ENCODE peak calls at places on chromosome 6, in ten cellular contexts. Y, C, M, S, I, K, F, A, G and D are unnamed samples.

GRCh38 chr6:10033223-10033829 is 381.5 kb downstream of the TFAP2A start:
- DNase-seq in Y (no peak), C (no peak), M (no peak), S (no peak), I (peak), K (no peak), F (no peak), A (no peak), G (no peak), D (peak)

GRCh38 chr6:38554700-38555413 is 84.9 kb downstream of the BTBD9 start:
- DNase-seq in Y (no peak), C (no peak), M (no peak), S (no peak), I (peak), K (no peak), F (no peak), A (no peak), G (no peak), D (no peak)

GRCh38 chr6:157861814-157862213 is 38.8 kb downstream of the SNX9 start:
- DNase-seq in Y (no peak), C (no peak), M (no peak), S (no peak), I (no peak), K (no peak), F (no peak), A (no peak), G (no peak), D (no peak)

GRCh38 chr6:45132059-45132458 is 196.1 kb upstream of the RUNX2 start:
- DNase-seq in Y (no peak), C (no peak), M (no peak), S (no peak), I (no peak), K (no peak), F (no peak), A (no peak), G (no peak), D (no peak)

GRCh38 chr6:155181498-155181897 is 82.3 kb upstream of the CLDN20 start:
- DNase-seq in Y (no peak), C (no peak), M (no peak), S (no peak), I (no peak), K (no peak), F (no peak), A (no peak), G (no peak), D (no peak)

GRCh38 chr6:7189101-7189721 is 81.5 kb downstream of the RREB1 start:
- DNase-seq in Y (peak), C (no peak), M (no peak), S (no peak), I (no peak), K (no peak), F (no peak), A (no peak), G (no peak), D (no peak)

GRCh38 chr6:38179300-38179699 is 359.8 kb downstream of the ZFAND3 start:
- DNase-seq in Y (peak), C (no peak), M (no peak), S (no peak), I (no peak), K (no peak), F (peak), A (peak), G (peak), D (no peak)

GRCh38 chr6:25754508-25754907 is at the start of gene SLC17A4:
- DNase-seq in Y (no peak), C (no peak), M (no peak), S (no peak), I (no peak), K (no peak), F (no peak), A (no peak), G (no peak), D (no peak)

GRCh38 chr6:166672146-166672545 is 45.1 kb upstream of the RPS6KA2 start:
- DNase-seq in Y (no peak), C (no peak), M (no peak), S (no peak), I (no peak), K (no peak), F (no peak), A (no peak), G (no peak), D (no peak)

GRCh38 chr6:44655368-44656342 is 268.1 kb downstream of the CDC5L start:
- DNase-seq in Y (peak), C (peak), M (peak), S (peak), I (peak), K (peak), F (peak), A (peak), G (peak), D (peak)

GRCh38 chr6:97882755-97883154 is 599.7 kb upstream of the MMS22L start:
- DNase-seq in Y (no peak), C (no peak), M (no peak), S (no peak), I (no peak), K (no peak), F (no peak), A (no peak), G (no peak), D (no peak)

GRCh38 chr6:14635195-14635594 is 517.6 kb downstream of the CD83 start:
- DNase-seq in Y (no peak), C (no peak), M (no peak), S (peak), I (no peak), K (no peak), F (no peak), A (peak), G (no peak), D (no peak)

GRCh38 chr6:113277111-113277510 is 580.0 kb upstream of the MARCKS start:
- DNase-seq in Y (no peak), C (no peak), M (no peak), S (no peak), I (no peak), K (no peak), F (no peak), A (no peak), G (no peak), D (no peak)

GRCh38 chr6:157551041-157551832 is 170.2 kb downstream of the ZDHHC14 start:
- DNase-seq in Y (no peak), C (no peak), M (no peak), S (no peak), I (no peak), K (no peak), F (no peak), A (no peak), G (peak), D (no peak)

GRCh38 chr6:155123520-155123919 is 128.4 kb downstream of the TIAM2 start:
- DNase-seq in Y (no peak), C (no peak), M (no peak), S (no peak), I (no peak), K (no peak), F (no peak), A (no peak), G (no peak), D (no peak)

GRCh38 chr6:40950986-40951730 is 87.9 kb downstream of the UNC5CL start:
- DNase-seq in Y (no peak), C (no peak), M (no peak), S (no peak), I (no peak), K (no peak), F (no peak), A (no peak), G (no peak), D (no peak)

GRCh38 chr6:53735896-53736295 is 58.9 kb upstream of the LRRC1 start:
- DNase-seq in Y (no peak), C (no peak), M (no peak), S (peak), I (no peak), K (no peak), F (no peak), A (no peak), G (no peak), D (no peak)

GRCh38 chr6:20918868-20919267 is 384.6 kb downstream of the CDKAL1 start:
- DNase-seq in Y (no peak), C (no peak), M (no peak), S (no peak), I (no peak), K (no peak), F (no peak), A (no peak), G (no peak), D (no peak)

GRCh38 chr6:16049178-16049577 is 79.7 kb upstream of the MYLIP start:
- DNase-seq in Y (no peak), C (no peak), M (no peak), S (no peak), I (no peak), K (no peak), F (no peak), A (no peak), G (no peak), D (no peak)

GRCh38 chr6:170189236-170189635 is 101.6 kb downstream of the DLL1 start:
- DNase-seq in Y (no peak), C (no peak), M (no peak), S (no peak), I (no peak), K (no peak), F (no peak), A (no peak), G (peak), D (peak)

GRCh38 chr6:30107756-30108155 is 5.1 kb downstream of the TRIM31 start:
- DNase-seq in Y (no peak), C (no peak), M (no peak), S (no peak), I (no peak), K (no peak), F (no peak), A (no peak), G (no peak), D (no peak)

GRCh38 chr6:152576525-152576924 is 60.6 kb downstream of the SYNE1 start:
- DNase-seq in Y (no peak), C (no peak), M (no peak), S (no peak), I (no peak), K (no peak), F (no peak), A (no peak), G (no peak), D (no peak)

GRCh38 chr6:90214966-90215365 is 81.7 kb downstream of the BACH2 start:
- DNase-seq in Y (no peak), C (no peak), M (no peak), S (no peak), I (no peak), K (no peak), F (no peak), A (no peak), G (no peak), D (no peak)

GRCh38 chr6:38131527-38131965 is 312.0 kb downstream of the ZFAND3 start:
- DNase-seq in Y (no peak), C (peak), M (no peak), S (no peak), I (no peak), K (no peak), F (no peak), A (no peak), G (no peak), D (no peak)

GRCh38 chr6:90074161-90074560 is 179.9 kb downstream of the GJA10 start:
- DNase-seq in Y (no peak), C (no peak), M (no peak), S (no peak), I (no peak), K (no peak), F (no peak), A (no peak), G (no peak), D (no peak)

GRCh38 chr6:104201557-104201956 is 658.2 kb downstream of the HACE1 start:
- DNase-seq in Y (no peak), C (no peak), M (no peak), S (no peak), I (no peak), K (no peak), F (no peak), A (no peak), G (no peak), D (no peak)

GRCh38 chr6:46443623-46444022 is 47.6 kb downstream of the RCAN2 start:
- DNase-seq in Y (no peak), C (no peak), M (no peak), S (no peak), I (no peak), K (no peak), F (no peak), A (no peak), G (no peak), D (no peak)

GRCh38 chr6:135044639-135045038 is 10.0 kb downstream of the HBS1L start:
- DNase-seq in Y (no peak), C (no peak), M (no peak), S (no peak), I (no peak), K (no peak), F (no peak), A (no peak), G (no peak), D (no peak)

GRCh38 chr6:33313105-33313708 is 671 bp downstream of the TAPBP start:
- DNase-seq in Y (peak), C (peak), M (peak), S (peak), I (peak), K (peak), F (peak), A (peak), G (peak), D (peak)

GRCh38 chr6:107819217-107819616 is 4.9 kb downstream of the SCML4 start:
- DNase-seq in Y (no peak), C (no peak), M (no peak), S (no peak), I (no peak), K (no peak), F (no peak), A (no peak), G (peak), D (no peak)

GRCh38 chr6:151999194-151999593 is 191.7 kb downstream of the ESR1 start:
- DNase-seq in Y (no peak), C (no peak), M (no peak), S (no peak), I (no peak), K (no peak), F (no peak), A (no peak), G (no peak), D (no peak)

DNA sequence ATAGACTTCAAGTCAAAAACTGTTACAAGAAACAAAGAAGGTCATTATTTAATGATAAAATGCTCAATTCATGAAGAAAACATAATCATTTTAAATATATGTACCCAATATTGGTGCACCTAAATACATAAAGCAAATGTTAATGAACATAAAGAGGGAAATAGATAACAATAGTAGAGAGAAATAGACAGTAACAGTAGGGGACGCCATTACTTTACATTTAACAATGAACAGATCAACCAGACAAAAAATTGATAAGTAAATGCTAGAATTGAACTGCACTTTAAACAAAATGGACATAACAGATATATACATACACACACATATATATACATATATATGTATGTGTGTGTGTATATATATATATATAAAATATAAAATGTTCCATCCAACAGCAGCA is 37.4 kb downstream of the IL22RA2 start:
- DNase-seq in Y (no peak), C (no peak), M (no peak), S (no peak), I (peak), K (no peak), F (no peak), A (no peak), G (no peak), D (no peak)
- TF ChIP-seq CTCF in Y (no peak), C (no peak), M (peak), S (no peak), I (peak), K (peak), F (no peak), A (no peak), G (no peak), D (peak)

GRCh38 chr6:17935188-17936149 is 52.0 kb downstream of the KIF13A start:
- DNase-seq in Y (no peak), C (no peak), M (no peak), S (no peak), I (peak), K (no peak), F (no peak), A (no peak), G (no peak), D (no peak)

GRCh38 chr6:17928514-17929430 is 58.7 kb downstream of the KIF13A start:
- DNase-seq in Y (no peak), C (no peak), M (no peak), S (no peak), I (no peak), K (no peak), F (no peak), A (no peak), G (no peak), D (no peak)

GRCh38 chr6:17931227-17931626 is 56.2 kb downstream of the KIF13A start:
- DNase-seq in Y (no peak), C (no peak), M (no peak), S (no peak), I (no peak), K (no peak), F (no peak), A (no peak), G (no peak), D (no peak)

GRCh38 chr6:17930321-17930993 is 57.0 kb downstream of the KIF13A start:
- DNase-seq in Y (no peak), C (peak), M (peak), S (no peak), I (no peak), K (peak), F (no peak), A (no peak), G (no peak), D (no peak)

GRCh38 chr6:17932362-17932852 is 55.0 kb downstream of the KIF13A start:
- DNase-seq in Y (peak), C (peak), M (peak), S (no peak), I (no peak), K (no peak), F (no peak), A (no peak), G (no peak), D (no peak)
- H3K4me3 ChIP-seq in Y (no peak), C (no peak), M (no peak), S (no peak), I (no peak), K (no peak), F (no peak), A (no peak), G (no peak), D (no peak)

GRCh38 chr6:117602151-117602898 is at the start of gene GOPC:
- DNase-seq in Y (peak), C (peak), M (peak), S (peak), I (peak), K (peak), F (peak), A (peak), G (peak), D (peak)
- TF ChIP-seq POLR2A in Y (peak), C (peak), M (peak), S (peak), I (peak), K (peak), F (peak), A (no peak), G (peak), D (peak)

GRCh38 chr6:4253604-4254211 is 118.3 kb upstream of the ECI2 start:
- DNase-seq in Y (peak), C (peak), M (peak), S (no peak), I (no peak), K (no peak), F (no peak), A (peak), G (no peak), D (no peak)
- TF ChIP-seq CTCF in Y (peak), C (peak), M (peak), S (peak), I (no peak), K (peak), F (no peak), A (peak), G (no peak), D (peak)

GRCh38 chr6:144315226-144315980 is 30.3 kb downstream of the UTRN start:
- DNase-seq in Y (peak), C (peak), M (no peak), S (no peak), I (no peak), K (no peak), F (no peak), A (peak), G (no peak), D (peak)
- H3K4me3 ChIP-seq in Y (no peak), C (no peak), M (no peak), S (no peak), I (no peak), K (no peak), F (no peak), A (no peak), G (no peak), D (no peak)

GRCh38 chr6:148747493-148748160 is 797 bp downstream of the UST start:
- DNase-seq in Y (peak), C (peak), M (peak), S (peak), I (no peak), K (no peak), F (peak), A (peak), G (peak), D (peak)
- TF ChIP-seq POLR2A in Y (no peak), C (no peak), M (no peak), S (no peak), I (no peak), K (no peak), F (no peak), A (no peak), G (no peak), D (no peak)

DNA sequence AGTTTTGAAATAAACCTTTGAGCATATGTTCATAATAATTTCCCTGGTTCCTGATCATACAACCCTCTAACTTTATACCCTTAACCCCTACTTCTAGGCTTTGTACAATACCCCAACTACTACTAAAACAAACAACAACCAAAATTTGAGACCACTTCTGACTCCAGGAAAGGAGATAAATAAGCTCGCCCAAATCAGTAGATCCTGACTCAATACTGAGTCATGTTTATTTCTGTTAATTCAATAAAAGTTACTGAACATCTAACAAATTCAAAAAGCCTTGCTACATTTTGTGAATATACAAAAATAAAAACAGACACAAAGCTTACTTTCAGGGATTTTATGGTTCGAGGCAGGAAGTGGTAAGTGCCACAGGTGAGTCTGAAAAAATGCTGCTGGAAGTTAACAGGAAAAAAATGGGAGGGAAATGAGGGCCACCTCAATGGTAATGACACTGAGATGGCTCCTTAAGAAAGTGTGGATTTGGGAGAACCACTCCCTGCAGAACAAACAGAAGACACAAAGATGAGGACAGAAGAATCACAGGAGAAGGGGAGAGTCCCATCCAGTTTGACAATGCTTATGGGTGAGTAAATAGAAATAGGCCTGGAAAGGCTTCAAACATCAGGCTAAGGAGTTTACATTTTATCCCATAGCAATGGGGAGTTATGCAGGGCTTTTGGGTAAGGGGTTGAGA is 63.4 kb downstream of the DST start:
- DNase-seq in Y (no peak), C (no peak), M (no peak), S (no peak), I (no peak), K (no peak), F (no peak), A (no peak), G (no peak), D (no peak)
- TF ChIP-seq CTCF in Y (no peak), C (no peak), M (no peak), S (no peak), I (no peak), K (no peak), F (no peak), A (no peak), G (no peak), D (no peak)

GRCh38 chr6:3013486-3013885 is 13.8 kb downstream of the NQO2 start:
- DNase-seq in Y (no peak), C (peak), M (no peak), S (no peak), I (peak), K (no peak), F (no peak), A (peak), G (no peak), D (no peak)

GRCh38 chr6:3013901-3014674 is 14.4 kb downstream of the NQO2 start:
- DNase-seq in Y (no peak), C (no peak), M (no peak), S (no peak), I (no peak), K (no peak), F (no peak), A (no peak), G (no peak), D (no peak)

GRCh38 chr6:3011158-3011557 is 11.5 kb downstream of the NQO2 start:
- DNase-seq in Y (no peak), C (no peak), M (no peak), S (no peak), I (no peak), K (no peak), F (no peak), A (no peak), G (no peak), D (no peak)

GRCh38 chr6:3009930-3010329 is 10.2 kb downstream of the NQO2 start:
- DNase-seq in Y (no peak), C (peak), M (no peak), S (no peak), I (no peak), K (no peak), F (no peak), A (no peak), G (no peak), D (no peak)

GRCh38 chr6:3011592-3011991 is 11.9 kb downstream of the NQO2 start:
- DNase-seq in Y (no peak), C (no peak), M (no peak), S (no peak), I (no peak), K (no peak), F (no peak), A (no peak), G (no peak), D (no peak)
- H3K4me3 ChIP-seq in Y (no peak), C (no peak), M (no peak), S (no peak), I (no peak), K (no peak), F (no peak), A (no peak), G (no peak), D (no peak)

GRCh38 chr6:147142684-147143245 is 61.5 kb upstream of the STXBP5 start:
- DNase-seq in Y (no peak), C (no peak), M (no peak), S (no peak), I (no peak), K (no peak), F (no peak), A (no peak), G (no peak), D (no peak)
- TF ChIP-seq POLR2A in Y (no peak), C (no peak), M (no peak), S (no peak), I (no peak), K (no peak), F (no peak), A (no peak), G (no peak), D (no peak)